ENCODE peak calls at places on chromosomes 6 and 20, in five cellular contexts. N, K, Y, M and S are unnamed samples.

GRCh38 chr20:10978713-10979112 is 304.9 kb upstream of the JAG1 start:
- DNase-seq in Y (no peak), K (peak; percentile 49), M (no peak), N (no peak), S (no peak)

GRCh38 chr6:108363113-108363512 is 68.3 kb downstream of the AFG1L start:
- DNase-seq in K (no peak), N (no peak), M (no peak), Y (no peak), S (no peak)

GRCh38 chr6:138500867-138501446 is 1.7 kb upstream of the NHSL1 start:
- DNase-seq in Y (no peak), M (no peak), K (no peak), N (no peak), S (no peak)

GRCh38 chr6:9250852-9251251 is 815.5 kb upstream of the SLC35B3 start:
- DNase-seq in K (peak; percentile 37), M (no peak), N (peak; percentile 70), Y (no peak), S (peak; percentile 8)

GRCh38 chr6:155530219-155530834 is 74.7 kb upstream of the NOX3 start:
- DNase-seq in Y (peak; percentile 38), N (peak; percentile 80), M (peak; percentile 30), K (no peak), S (no peak)

GRCh38 chr6:20575125-20575524 is 40.9 kb downstream of the CDKAL1 start:
- DNase-seq in Y (no peak), K (no peak), M (no peak), N (no peak), S (no peak)

GRCh38 chr20:51586005-51586440 is 43.5 kb upstream of the NFATC2 start:
- DNase-seq in N (peak; percentile 68), K (no peak), M (no peak), Y (no peak), S (no peak)

GRCh38 chr20:9442858-9443257 is 71.5 kb upstream of the LAMP5 start:
- DNase-seq in N (no peak), M (no peak), K (no peak), Y (peak; percentile 7), S (no peak)

GRCh38 chr20:2838847-2839671 is 1.4 kb downstream of the PCED1A start:
- DNase-seq in Y (peak; percentile 20), M (no peak), N (no peak), K (no peak), S (no peak)

GRCh38 chr20:53074811-53075314 is 102.7 kb downstream of the TSHZ2 start:
- DNase-seq in M (no peak), N (peak; percentile 35), Y (no peak), K (no peak), S (no peak)

GRCh38 chr6:137579612-137580011 is 85.4 kb upstream of the OLIG3 start:
- DNase-seq in N (no peak), K (no peak), M (no peak), Y (no peak), S (no peak)

GRCh38 chr20:605237-605636 is 4.9 kb downstream of the TCF15 start:
- DNase-seq in K (no peak), N (no peak), M (no peak), Y (no peak), S (no peak)

GRCh38 chr6:82015526-82015925 is 232.0 kb downstream of the IBTK start:
- DNase-seq in K (no peak), N (no peak), Y (no peak), M (peak; percentile 28), S (no peak)

GRCh38 chr6:35085359-35086281 is 55.5 kb downstream of the TCP11 start:
- DNase-seq in Y (no peak), N (no peak), K (no peak), M (no peak), S (no peak)

GRCh38 chr6:36516559-36516958 is 30.7 kb downstream of the STK38 start:
- DNase-seq in N (no peak), Y (no peak), M (no peak), K (no peak), S (no peak)

GRCh38 chr6:56347526-56347925 is 100.1 kb upstream of the COL21A1 start:
- DNase-seq in K (no peak), Y (no peak), N (no peak), M (no peak), S (no peak)

GRCh38 chr6:44161997-44162338 is 3.3 kb downstream of the CAPN11 start:
- DNase-seq in Y (no peak), M (peak; percentile 79), K (no peak), N (peak; percentile 15), S (no peak)

GRCh38 chr6:116682334-116682712 is 1.3 kb downstream of the KPNA5 start:
- DNase-seq in K (no peak), N (peak; percentile 49), M (peak; percentile 45), Y (peak; percentile 29), S (no peak)

GRCh38 chr6:44247338-44248302 is 719 bp downstream of the HSP90AB1 start:
- DNase-seq in M (peak; percentile 91), Y (no peak), K (peak; percentile 64), N (peak; percentile 64), S (no peak)

GRCh38 chr6:11317885-11318771 is 85.7 kb upstream of the NEDD9 start:
- DNase-seq in M (peak; percentile 67), K (no peak), Y (peak; percentile 57), N (peak; percentile 99), S (peak; percentile 69)

GRCh38 chr6:72873438-72873837 is 251.6 kb downstream of the KCNQ5 start:
- DNase-seq in Y (no peak), N (no peak), K (no peak), M (no peak), S (no peak)

DNA sequence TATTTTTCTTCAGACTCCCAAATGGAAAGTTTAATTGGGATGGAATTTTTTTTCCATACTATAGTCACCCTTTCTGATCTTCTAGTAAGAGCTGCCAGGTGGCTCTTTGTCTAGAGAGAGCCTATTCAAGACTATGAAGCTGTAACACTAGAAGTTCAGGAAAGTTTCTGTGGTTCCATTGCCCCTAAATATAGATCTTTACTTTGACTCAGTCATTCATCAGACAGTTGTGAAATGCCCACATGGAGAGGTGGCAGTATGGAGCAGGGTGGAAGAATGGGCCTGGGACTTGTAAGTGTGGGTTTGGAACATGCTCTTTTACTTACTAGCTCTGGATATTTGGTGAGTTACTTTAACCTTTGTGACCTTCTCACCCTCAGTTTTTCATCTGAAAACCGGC is 87.8 kb downstream of the CTNNBL1 start:
- DNase-seq in K (no peak), Y (no peak), N (no peak), M (no peak), S (no peak)
- TF ChIP-seq CTCF in K (no peak), Y (no peak), N (no peak), M (no peak), S (no peak)

GRCh38 chr6:47598367-47598766 is 100.0 kb upstream of the ADGRF4 start:
- DNase-seq in N (no peak), Y (no peak), K (no peak), M (no peak), S (no peak)
- TF ChIP-seq CTCF in N (no peak), Y (no peak), K (no peak), M (no peak), S (no peak)

GRCh38 chr6:105500693-105501092 is 97.8 kb upstream of the PREP start:
- DNase-seq in N (no peak), K (no peak), M (no peak), Y (no peak), S (no peak)
- TF ChIP-seq CTCF in N (no peak), K (no peak), M (no peak), Y (no peak), S (no peak)

DNA sequence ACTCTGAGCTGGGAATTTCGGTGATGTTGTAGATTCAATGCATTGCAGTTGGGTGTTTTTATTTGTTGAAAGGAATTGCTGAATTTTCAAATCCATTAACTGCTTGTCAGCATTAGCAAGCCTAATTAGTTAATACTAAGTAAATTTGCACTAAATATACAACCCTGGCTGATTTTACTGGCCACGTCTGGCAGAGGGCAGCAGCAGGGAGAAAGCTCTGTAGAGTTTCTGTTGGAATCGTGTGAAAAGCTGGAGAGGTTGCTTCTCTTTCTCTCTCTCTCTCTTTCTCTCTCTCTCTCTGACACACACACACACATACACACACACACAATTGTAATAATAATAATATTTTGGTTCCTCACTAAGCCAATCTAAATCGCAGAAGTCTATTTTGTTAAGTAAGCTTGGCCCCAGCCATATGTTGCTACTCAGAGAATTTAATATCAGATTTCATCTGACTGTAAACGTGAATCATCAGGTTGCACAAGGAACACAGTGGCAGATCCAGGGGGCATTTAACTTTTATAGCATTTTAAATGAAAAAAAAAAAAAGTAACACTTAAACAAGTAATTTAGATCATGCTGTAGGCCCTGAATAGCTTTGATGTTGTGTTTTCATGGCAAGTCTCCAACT is 289.5 kb downstream of the ESR1 start:
- DNase-seq in M (no peak), Y (no peak), N (peak; percentile 82), K (no peak), S (peak; percentile 79)
- TF ChIP-seq CTCF in M (no peak), Y (no peak), N (peak; percentile 25), K (no peak), S (peak; percentile 39)

GRCh38 chr6:52909131-52909530 is 367 bp downstream of the GSTA3 start:
- DNase-seq in Y (no peak), N (no peak), K (no peak), M (peak; percentile 34), S (no peak)

GRCh38 chr6:52910091-52910490 is 593 bp upstream of the GSTA3 start:
- DNase-seq in N (no peak), Y (no peak), K (no peak), M (no peak), S (no peak)

GRCh38 chr6:52900536-52900935 is 9.0 kb downstream of the GSTA3 start:
- DNase-seq in M (no peak), K (no peak), N (no peak), Y (no peak), S (no peak)

GRCh38 chr6:52909531-52909930 is at the start of gene GSTA3:
- DNase-seq in M (peak; percentile 59), Y (no peak), K (no peak), N (no peak), S (no peak)

GRCh38 chr6:52904562-52905279 is 4.8 kb downstream of the GSTA3 start:
- DNase-seq in N (peak; percentile 12), Y (no peak), M (no peak), K (no peak), S (no peak)
- TF ChIP-seq CTCF in N (peak; percentile 40), Y (peak; percentile 6), M (no peak), K (no peak), S (peak; percentile 34)

DNA sequence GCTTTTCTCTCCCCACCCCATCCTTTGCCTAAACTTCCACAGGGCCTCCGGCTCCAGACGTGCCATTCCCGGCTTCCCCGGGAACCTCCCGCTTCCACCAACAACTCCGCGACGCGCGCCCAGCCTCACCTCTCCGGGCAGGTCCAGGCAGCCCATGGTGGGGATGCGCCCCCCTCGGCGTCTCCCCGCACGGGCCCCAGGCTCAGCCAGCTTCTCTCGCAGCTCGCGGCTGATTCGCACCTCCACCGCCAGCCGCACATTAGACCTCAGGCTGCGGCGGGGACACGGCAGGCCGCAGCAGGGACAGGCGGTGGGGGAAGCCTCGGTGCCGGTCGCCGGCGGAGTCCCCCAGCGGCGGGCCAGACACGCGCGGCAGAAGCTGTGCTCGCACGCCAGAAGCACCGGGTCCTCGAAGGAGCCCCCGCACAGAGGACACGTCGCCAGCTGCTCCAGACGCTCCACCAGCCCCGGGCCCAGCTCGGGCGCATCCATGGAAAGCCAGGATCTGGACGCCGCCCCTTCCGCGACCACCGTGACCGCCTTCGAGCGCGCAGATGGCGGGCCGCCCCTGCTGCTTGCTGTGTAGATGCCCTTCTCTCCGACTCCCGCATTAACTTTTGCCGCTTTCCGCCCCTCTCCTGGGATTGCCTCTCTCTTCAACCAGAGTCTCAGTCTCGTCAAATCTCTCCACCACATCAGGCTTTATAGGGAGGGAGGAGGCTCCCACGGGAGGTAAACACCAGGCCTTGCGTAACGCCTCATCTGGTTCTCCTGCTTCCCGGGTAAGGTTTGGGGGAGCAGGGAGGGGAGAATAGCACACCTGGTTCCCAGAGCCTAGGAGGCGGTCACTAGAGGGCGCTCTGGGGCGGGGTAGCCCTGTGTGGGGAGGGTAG is at the start of gene RNF39:
- DNase-seq in K (peak; percentile 50), Y (peak; percentile 32), M (no peak), N (no peak), S (no peak)
- TF ChIP-seq CTCF in K (peak; percentile 24), Y (peak; percentile 17), M (no peak), N (peak; percentile 29), S (peak; percentile 36)